ENCODE peak calls at places on chromosomes 16 and 17, in five cellular contexts. One of them, this sample, is unnamed.

GRCh38 chr16:10577305-10578202 is 2.8 kb downstream of the EMP2 start:
- DNase-seq in activated T-helper 1 cell treated with Interleukin-2 at 50 U/mL for 16 hours: no peak
- DNase-seq in naive thymus-derived CD8-positive, alpha-beta T cell: no peak
- DNase-seq in brain microvascular endothelial cell: no peak
- DNase-seq in NCI-H460: no peak
- DNase-seq in this sample: peak; percentile 34

GRCh38 chr16:65120811-65121721 is 797 bp downstream of the CDH11 start:
- DNase-seq in activated T-helper 1 cell treated with Interleukin-2 at 50 U/mL for 16 hours: no peak
- DNase-seq in naive thymus-derived CD8-positive, alpha-beta T cell: no peak
- DNase-seq in brain microvascular endothelial cell: no peak
- DNase-seq in NCI-H460: no peak
- DNase-seq in this sample: no peak

GRCh38 chr17:69732272-69732671 is 317.8 kb downstream of the MAP2K6 start:
- DNase-seq in activated T-helper 1 cell treated with Interleukin-2 at 50 U/mL for 16 hours: no peak
- DNase-seq in naive thymus-derived CD8-positive, alpha-beta T cell: no peak
- DNase-seq in brain microvascular endothelial cell: no peak
- DNase-seq in NCI-H460: no peak
- DNase-seq in this sample: no peak

GRCh38 chr17:63697341-63698286 is 2.3 kb downstream of the LIMD2 start:
- DNase-seq in activated T-helper 1 cell treated with Interleukin-2 at 50 U/mL for 16 hours: peak; percentile 69
- DNase-seq in naive thymus-derived CD8-positive, alpha-beta T cell: peak; percentile 90
- DNase-seq in brain microvascular endothelial cell: peak; percentile 31
- DNase-seq in NCI-H460: peak; percentile 36
- DNase-seq in this sample: peak; percentile 64

GRCh38 chr17:15263206-15263579 is 1.9 kb downstream of the PMP22 start:
- DNase-seq in activated T-helper 1 cell treated with Interleukin-2 at 50 U/mL for 16 hours: no peak
- DNase-seq in naive thymus-derived CD8-positive, alpha-beta T cell: no peak
- DNase-seq in brain microvascular endothelial cell: no peak
- DNase-seq in NCI-H460: peak; percentile 51
- DNase-seq in this sample: peak; percentile 5

GRCh38 chr16:68948230-68948910 is 105.0 kb downstream of the TANGO6 start:
- DNase-seq in activated T-helper 1 cell treated with Interleukin-2 at 50 U/mL for 16 hours: no peak
- DNase-seq in naive thymus-derived CD8-positive, alpha-beta T cell: no peak
- DNase-seq in brain microvascular endothelial cell: no peak
- DNase-seq in NCI-H460: no peak
- DNase-seq in this sample: no peak

GRCh38 chr17:66684716-66685115 is 150.2 kb upstream of the CACNG5 start:
- DNase-seq in activated T-helper 1 cell treated with Interleukin-2 at 50 U/mL for 16 hours: no peak
- DNase-seq in naive thymus-derived CD8-positive, alpha-beta T cell: no peak
- DNase-seq in brain microvascular endothelial cell: no peak
- DNase-seq in NCI-H460: no peak
- DNase-seq in this sample: no peak

GRCh38 chr17:15909481-15909991 is 35.4 kb upstream of the ADORA2B start:
- DNase-seq in activated T-helper 1 cell treated with Interleukin-2 at 50 U/mL for 16 hours: no peak
- DNase-seq in naive thymus-derived CD8-positive, alpha-beta T cell: no peak
- DNase-seq in brain microvascular endothelial cell: peak; percentile 44
- DNase-seq in NCI-H460: no peak
- DNase-seq in this sample: peak; percentile 29

GRCh38 chr17:2580641-2581040 is 12.8 kb upstream of the PAFAH1B1 start:
- DNase-seq in activated T-helper 1 cell treated with Interleukin-2 at 50 U/mL for 16 hours: no peak
- DNase-seq in naive thymus-derived CD8-positive, alpha-beta T cell: no peak
- DNase-seq in brain microvascular endothelial cell: no peak
- DNase-seq in NCI-H460: no peak
- DNase-seq in this sample: no peak

GRCh38 chr17:36824678-36825091 is 112.6 kb upstream of the LHX1 start:
- DNase-seq in activated T-helper 1 cell treated with Interleukin-2 at 50 U/mL for 16 hours: no peak
- DNase-seq in naive thymus-derived CD8-positive, alpha-beta T cell: no peak
- DNase-seq in brain microvascular endothelial cell: no peak
- DNase-seq in NCI-H460: no peak
- DNase-seq in this sample: no peak

GRCh38 chr17:14815079-14815478 is 450.0 kb downstream of the PMP22 start:
- DNase-seq in activated T-helper 1 cell treated with Interleukin-2 at 50 U/mL for 16 hours: no peak
- DNase-seq in naive thymus-derived CD8-positive, alpha-beta T cell: no peak
- DNase-seq in brain microvascular endothelial cell: no peak
- DNase-seq in NCI-H460: peak; percentile 20
- DNase-seq in this sample: no peak

This sample was measured in Calu3.